ENCODE peak calls at places on chromosomes 3 and 15, in nine cellular contexts. F, R, D, J, B, E, A, U and V are unnamed samples.

GRCh38 chr3:12180218-12180617 is 21.5 kb upstream of the TIMP4 start:
- DNase-seq in E (peak), A (peak), U (no peak), R (peak), J (peak), D (peak), B (peak), F (peak), V (no peak)

GRCh38 chr3:143207338-143207961 is 87.9 kb downstream of the CHST2 start:
- DNase-seq in U (no peak), D (peak), R (peak), J (peak), E (no peak), A (peak), F (peak), B (no peak), V (no peak)

GRCh38 chr3:126497936-126498335 is 19.6 kb downstream of the UROC1 start:
- DNase-seq in E (no peak), R (no peak), U (no peak), D (no peak), B (no peak), F (no peak), A (no peak), J (no peak), V (no peak)

GRCh38 chr3:71513495-71513894 is 70.0 kb downstream of the FOXP1 start:
- DNase-seq in J (no peak), D (no peak), U (no peak), R (no peak), B (no peak), A (no peak), E (no peak), F (no peak), V (no peak)

GRCh38 chr15:78947506-78947905 is 2.7 kb upstream of the CTSH start:
- DNase-seq in E (no peak), R (no peak), B (no peak), D (no peak), J (no peak), U (no peak), F (no peak), A (no peak), V (no peak)

GRCh38 chr3:111331912-111332311 is 210.1 kb upstream of the CD96 start:
- DNase-seq in R (no peak), D (no peak), A (no peak), J (no peak), E (no peak), B (no peak), U (no peak), F (no peak), V (no peak)

GRCh38 chr3:113673593-113673992 is 22.8 kb downstream of the USF3 start:
- DNase-seq in U (no peak), D (no peak), B (no peak), F (no peak), E (no peak), R (no peak), A (no peak), J (no peak), V (no peak)

GRCh38 chr3:105518806-105519418 is 152.2 kb downstream of the ALCAM start:
- DNase-seq in D (peak), F (peak), U (no peak), A (peak), B (no peak), E (no peak), J (peak), R (peak), V (no peak)

GRCh38 chr3:184234224-184234623 is 4.8 kb downstream of the VWA5B2 start:
- DNase-seq in A (peak), D (peak), E (no peak), F (peak), R (peak), U (no peak), J (peak), B (no peak), V (no peak)

GRCh38 chr15:74138642-74139041 is 8.3 kb downstream of the ISLR2 start:
- DNase-seq in E (no peak), U (no peak), B (no peak), R (no peak), F (no peak), A (no peak), J (no peak), D (no peak), V (no peak)

GRCh38 chr3:175121225-175121624 is 262.1 kb downstream of the NAALADL2 start:
- DNase-seq in J (no peak), E (no peak), A (no peak), D (no peak), F (no peak), U (peak), B (no peak), R (no peak), V (no peak)

GRCh38 chr3:118641608-118642007 is 393.0 kb downstream of the IGSF11 start:
- DNase-seq in E (no peak), B (no peak), R (no peak), U (peak), D (no peak), F (no peak), J (no peak), A (no peak), V (peak)

GRCh38 chr15:92693922-92694331 is 38.4 kb upstream of the FAM174B start:
- DNase-seq in U (peak), E (no peak), A (peak), J (peak), D (no peak), B (no peak), R (no peak), F (no peak), V (peak)

GRCh38 chr3:127689266-127689860 is 16.6 kb downstream of the ABTB1 start:
- DNase-seq in A (no peak), D (no peak), J (no peak), E (peak), B (peak), R (no peak), U (no peak), F (no peak), V (peak)

GRCh38 chr15:95875141-95875643 is 455.3 kb upstream of the NR2F2 start:
- DNase-seq in A (peak), R (peak), E (peak), J (peak), D (peak), F (peak), B (no peak), U (no peak), V (no peak)

GRCh38 chr3:144229237-144229830 is 257.7 kb downstream of the DIPK2A start:
- DNase-seq in D (no peak), R (no peak), B (no peak), E (no peak), J (peak), U (no peak), A (no peak), F (no peak), V (no peak)

GRCh38 chr3:62872318-62872717 is 2.9 kb downstream of the CADPS start:
- DNase-seq in B (no peak), D (no peak), E (no peak), A (no peak), J (no peak), F (no peak), U (no peak), R (no peak), V (no peak)

GRCh38 chr3:119380697-119381096 is 82.7 kb downstream of the TMEM39A start:
- DNase-seq in U (no peak), B (no peak), D (no peak), R (no peak), A (no peak), F (no peak), E (no peak), J (peak), V (no peak)

GRCh38 chr3:59517448-59517847 is 467.6 kb upstream of the CFAP20DC start:
- DNase-seq in J (no peak), D (peak), B (no peak), E (no peak), R (no peak), U (no peak), A (no peak), F (no peak), V (no peak)

GRCh38 chr3:186476044-186476468 is 68.1 kb downstream of the CRYGS start:
- DNase-seq in U (no peak), A (no peak), F (no peak), J (no peak), E (no peak), B (no peak), D (no peak), R (no peak), V (no peak)

GRCh38 chr3:192079098-192079497 is 618.1 kb downstream of the PYDC2 start:
- DNase-seq in D (no peak), J (no peak), E (no peak), B (no peak), U (no peak), R (no peak), F (no peak), A (no peak), V (no peak)

GRCh38 chr15:101675796-101676582 is 23.8 kb upstream of the TM2D3 start:
- DNase-seq in B (no peak), U (peak), D (peak), R (peak), E (no peak), J (peak), A (peak), F (peak), V (no peak)

GRCh38 chr3:2166552-2166951 is 67.9 kb downstream of the CNTN4 start:
- DNase-seq in E (no peak), J (no peak), U (no peak), R (no peak), F (no peak), B (no peak), A (no peak), D (no peak), V (no peak)

DNA sequence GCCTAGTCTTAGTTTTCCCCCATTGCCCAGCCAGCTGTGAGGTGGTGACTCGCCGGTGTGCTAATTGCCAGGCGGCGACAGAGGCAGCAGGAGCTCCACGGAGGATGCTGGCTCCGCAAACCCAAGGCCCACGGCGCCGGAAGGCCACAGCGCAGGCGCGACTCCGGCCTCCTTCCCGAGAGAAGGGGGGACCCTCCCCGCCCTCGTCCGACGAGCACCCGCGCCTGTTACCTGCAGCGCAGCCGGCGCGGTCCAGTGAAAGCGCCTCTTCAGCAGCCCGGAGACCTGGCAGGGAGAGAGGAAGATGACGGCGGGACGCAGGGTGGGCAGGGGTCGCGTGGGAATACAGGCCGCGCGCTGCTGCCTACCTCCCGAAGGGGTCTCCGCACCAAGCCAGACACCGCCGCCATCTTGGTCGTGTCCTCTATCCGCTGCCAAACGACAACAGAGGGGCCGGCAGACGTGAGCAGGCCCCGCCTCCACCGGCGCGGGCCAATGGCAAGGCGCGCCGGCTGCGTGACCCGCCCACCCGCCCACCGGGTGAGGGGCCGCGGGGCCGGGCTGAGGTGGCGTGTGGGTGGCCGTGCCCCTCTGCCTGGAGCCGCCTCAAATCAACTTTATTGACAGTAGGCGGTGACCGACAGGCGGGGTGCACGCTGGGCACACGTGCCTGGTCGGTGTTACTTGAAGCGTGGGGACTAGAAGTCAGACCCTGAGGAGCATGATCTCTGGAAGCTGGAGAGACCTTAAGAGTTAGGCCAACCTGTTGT is at the start of gene PDHB:
- DNase-seq in R (peak), A (peak), D (peak), J (peak), E (peak), B (peak), F (peak), U (peak), V (peak)
- TF ChIP-seq CTCF in R (no peak), A (no peak), D (no peak), J (no peak), E (no peak), B (no peak), F (no peak), U (no peak), V (no peak)

DNA sequence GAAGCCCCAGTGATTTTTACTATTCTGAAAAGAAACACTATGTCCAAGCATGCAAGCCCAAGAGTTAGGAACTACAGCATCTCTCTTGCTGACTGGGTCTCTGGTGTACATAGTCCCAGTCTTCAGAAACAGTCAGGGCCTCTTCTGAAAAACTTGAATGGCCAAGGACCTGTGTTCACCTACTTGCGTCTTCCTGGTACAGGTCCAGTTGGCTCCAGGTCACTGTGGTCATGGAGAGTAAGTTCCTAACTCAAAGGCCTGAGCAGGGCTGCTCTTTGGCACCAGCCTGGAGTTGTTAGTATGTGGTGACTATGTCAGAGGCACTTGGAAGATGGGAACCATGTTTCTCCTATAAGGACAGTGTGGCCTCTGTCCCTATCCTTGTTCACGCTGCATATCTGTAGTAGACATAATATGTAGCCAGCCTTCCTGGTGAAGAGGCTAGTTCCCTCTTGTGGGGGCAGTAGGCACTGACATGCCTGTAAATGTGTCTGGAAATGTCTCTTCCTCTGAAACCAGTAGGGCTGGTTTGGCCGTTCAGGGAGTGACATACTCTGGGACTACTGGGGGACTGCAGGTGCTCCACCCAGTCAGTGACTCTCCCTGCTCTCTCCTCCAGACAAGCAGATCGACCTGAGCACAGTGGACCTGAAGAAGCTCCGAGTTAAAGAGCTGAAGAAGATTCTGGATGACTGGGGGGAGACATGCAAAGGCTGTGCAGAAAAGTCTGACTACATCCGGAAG is 2.6 kb upstream of the RBM15B start:
- DNase-seq in J (no peak), U (peak), B (peak), E (peak), D (no peak), R (no peak), A (no peak), F (no peak), V (no peak)
- TF ChIP-seq CTCF in J (peak), U (peak), B (no peak), E (no peak), D (peak), R (peak), A (no peak), F (peak), V (no peak)

GRCh38 chr3:149969110-149969944 is 1.4 kb downstream of the PFN2 start:
- DNase-seq in B (peak), A (peak), F (peak), R (peak), E (peak), J (peak), U (peak), D (peak), V (peak)
- TF ChIP-seq CTCF in B (no peak), A (peak), F (peak), R (peak), E (peak), J (no peak), U (peak), D (no peak), V (no peak)

DNA sequence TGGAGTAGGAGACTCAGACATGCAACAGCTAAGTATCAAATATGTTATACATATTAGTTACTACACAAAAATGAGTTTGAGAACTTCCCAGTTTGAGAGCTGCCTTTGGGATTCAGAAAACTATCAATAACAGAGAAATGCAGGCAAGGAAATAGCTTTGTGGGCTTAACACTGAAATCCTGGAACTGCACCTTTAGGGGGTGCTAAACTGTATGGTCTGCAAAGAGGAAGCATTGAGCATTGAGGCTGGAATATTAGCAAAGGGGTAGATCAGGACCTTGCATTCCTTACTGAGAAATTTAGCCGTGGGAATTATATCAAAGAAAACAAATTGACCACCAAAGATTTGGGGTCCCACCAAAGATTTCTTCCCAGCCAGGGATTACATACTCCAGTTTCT is 580.0 kb downstream of the ZNF385D start:
- DNase-seq in R (no peak), D (no peak), U (peak), E (no peak), F (no peak), B (no peak), A (no peak), J (peak), V (no peak)
- TF ChIP-seq CTCF in R (peak), D (peak), U (peak), E (no peak), F (peak), B (no peak), A (peak), J (peak), V (peak)

DNA sequence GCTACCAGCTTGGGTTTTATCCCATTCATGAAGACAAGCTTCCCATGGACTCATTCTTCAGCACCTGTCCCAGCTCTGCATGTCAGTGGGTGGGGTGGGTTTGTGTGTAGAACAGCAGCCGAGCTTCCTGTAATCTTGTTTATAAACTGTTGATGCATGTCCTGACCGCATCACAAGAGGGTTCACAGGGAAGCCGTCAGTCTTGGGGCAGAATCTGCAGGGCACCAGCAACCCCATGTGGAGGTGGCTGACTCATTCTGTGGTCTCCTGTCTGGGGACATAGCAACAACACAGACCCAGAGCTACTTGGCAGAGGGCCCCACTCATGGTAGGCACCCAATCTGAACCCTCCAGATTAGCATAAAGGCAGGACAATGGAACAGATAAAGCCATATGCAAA is 35.6 kb downstream of the DAPK2 start:
- DNase-seq in E (peak), D (peak), F (peak), J (peak), U (no peak), B (peak), A (peak), R (peak), V (no peak)
- TF ChIP-seq CTCF in E (no peak), D (no peak), F (no peak), J (no peak), U (no peak), B (no peak), A (no peak), R (no peak), V (no peak)